ENCODE peak calls at places on chromosomes 16 and 17, in four cellular contexts. Y, L, V and I are unnamed samples.

GRCh38 chr16:74773431-74774222 is 993 bp downstream of the FA2H start:
- DNase-seq in L (no peak), Y (no peak), V (no peak), I (no peak)

GRCh38 chr17:39923836-39924690 is 3.3 kb downstream of the ORMDL3 start:
- DNase-seq in Y (no peak), V (no peak), L (no peak), I (no peak)

GRCh38 chr16:10976663-10977062 is 32.3 kb downstream of the CLEC16A start:
- DNase-seq in V (no peak), Y (no peak), L (no peak), I (no peak)

GRCh38 chr17:48601528-48602430 is 3.0 kb downstream of the HOXB6 start:
- DNase-seq in Y (no peak), V (no peak), L (no peak), I (peak; percentile 58)

GRCh38 chr16:46929378-46930332 is 43.8 kb downstream of the DNAJA2 start:
- DNase-seq in V (peak; percentile 35), L (peak; percentile 49), Y (no peak), I (peak; percentile 81)

GRCh38 chr16:8928467-8928957 is 35.2 kb downstream of the USP7 start:
- DNase-seq in L (no peak), Y (no peak), V (no peak), I (no peak)

GRCh38 chr17:55430531-55431228 is 9.0 kb upstream of the MMD start:
- DNase-seq in L (no peak), Y (no peak), V (no peak), I (peak; percentile 50)

GRCh38 chr17:58339775-58340622 is 11.4 kb upstream of the TSPOAP1 start:
- DNase-seq in L (no peak), V (no peak), Y (no peak), I (no peak)

GRCh38 chr16:75446416-75446815 is 13.1 kb upstream of the CFDP1 start:
- DNase-seq in Y (no peak), V (no peak), L (no peak), I (no peak)

GRCh38 chr16:67257486-67258159 is 8.8 kb downstream of the SLC9A5 start:
- DNase-seq in V (no peak), L (no peak), Y (no peak), I (no peak)

GRCh38 chr16:73572135-73572534 is 524.2 kb upstream of the ZFHX3 start:
- DNase-seq in L (no peak), Y (no peak), V (no peak), I (no peak)

GRCh38 chr16:85437161-85438052 is 175.7 kb upstream of the GSE1 start:
- DNase-seq in V (no peak), Y (no peak), L (no peak), I (no peak)

GRCh38 chr17:35243459-35244204 is 760 bp downstream of the SLFN5 start:
- DNase-seq in L (peak; percentile 54), Y (no peak), V (no peak), I (peak; percentile 40)

GRCh38 chr17:59331929-59332889 is 754 bp downstream of the YPEL2 start:
- DNase-seq in V (no peak), L (peak; percentile 40), Y (no peak), I (no peak)

GRCh38 chr17:74968361-74968780 is 4.2 kb downstream of the HID1 start:
- DNase-seq in Y (no peak), V (no peak), L (no peak), I (no peak)

GRCh38 chr17:34840758-34841157 is 120.5 kb downstream of the CCT6B start:
- DNase-seq in L (no peak), V (no peak), Y (no peak), I (no peak)

GRCh38 chr17:39099686-39100293 is 51.6 kb downstream of the PLXDC1 start:
- DNase-seq in L (no peak), V (no peak), Y (no peak), I (no peak)

GRCh38 chr16:85615014-85615851 is 2.1 kb downstream of the GSE1 start:
- DNase-seq in V (peak; percentile 44), L (peak; percentile 77), Y (no peak), I (peak; percentile 43)

GRCh38 chr16:2511128-2511785 is 2.5 kb upstream of the ATP6V0C start:
- DNase-seq in L (no peak), Y (no peak), V (no peak), I (no peak)

GRCh38 chr16:81592353-81592866 is 147.8 kb downstream of the CMIP start:
- DNase-seq in V (no peak), Y (no peak), L (no peak), I (no peak)

GRCh38 chr17:72976971-72977767 is 115.3 kb downstream of the SLC39A11 start:
- DNase-seq in L (no peak), V (no peak), Y (no peak), I (peak; percentile 44)

GRCh38 chr16:20873331-20873730 is 26.8 kb downstream of the DCUN1D3 start:
- DNase-seq in Y (no peak), V (no peak), L (no peak), I (no peak)

GRCh38 chr17:38353084-38353604 is 1.5 kb downstream of the SOCS7 start:
- DNase-seq in V (no peak), L (no peak), Y (no peak), I (no peak)

GRCh38 chr16:74666010-74666421 is 661 bp downstream of the RFWD3 start:
- DNase-seq in L (no peak), Y (no peak), V (no peak), I (no peak)

GRCh38 chr16:4521971-4522623 is 16.5 kb downstream of the CDIP1 start:
- DNase-seq in Y (no peak), V (no peak), L (no peak), I (no peak)

GRCh38 chr17:37818689-37819088 is 73.8 kb upstream of the HNF1B start:
- DNase-seq in V (no peak), L (no peak), Y (no peak), I (no peak)

GRCh38 chr17:50129946-50130777 is at the start of gene SAMD14:
- DNase-seq in V (no peak), Y (no peak), L (peak; percentile 46), I (peak; percentile 74)

GRCh38 chr17:3012926-3013581 is 50.4 kb downstream of the OR1D5 start:
- DNase-seq in V (peak; percentile 17), Y (no peak), L (peak; percentile 63), I (peak; percentile 88)

GRCh38 chr17:17146791-17147406 is 59.2 kb downstream of the PLD6 start:
- DNase-seq in V (no peak), L (no peak), Y (no peak), I (peak; percentile 66)

GRCh38 chr17:82127315-82127595 is 29.2 kb upstream of the FASN start:
- DNase-seq in V (no peak), Y (no peak), L (no peak), I (no peak)

GRCh38 chr17:81553616-81554181 is 1.5 kb upstream of the FAAP100 start:
- DNase-seq in V (no peak), L (no peak), Y (peak; percentile 38), I (peak; percentile 71)

GRCh38 chr17:43482103-43483012 is 1.4 kb upstream of the DHX8 start:
- DNase-seq in Y (no peak), V (no peak), L (no peak), I (no peak)

GRCh38 chr16:86491643-86492030 is 18.7 kb upstream of the FOXF1 start:
- DNase-seq in L (no peak), Y (no peak), V (no peak), I (no peak)

GRCh38 chr17:5123343-5124124 is 7.7 kb downstream of the USP6 start:
- DNase-seq in V (no peak), Y (no peak), L (peak; percentile 7), I (no peak)

GRCh38 chr16:86836503-86837125 is 258.3 kb downstream of the FOXL1 start:
- DNase-seq in L (no peak), Y (no peak), V (no peak), I (no peak)